ENCODE peak calls at places on chromosomes 1 and 21, in four cellular contexts. One of them, this sample, is unnamed.

GRCh38 chr1:39758556-39759435 is 12.4 kb downstream of the OXCT2 start:
- DNase-seq in K562: no peak
- DNase-seq in SK-N-SH: no peak
- DNase-seq in HCT116: no peak
- DNase-seq in this sample: no peak

GRCh38 chr21:17613242-17613676 is 558 bp upstream of the BTG3 start:
- DNase-seq in K562: no peak
- DNase-seq in SK-N-SH: no peak
- DNase-seq in HCT116: no peak
- DNase-seq in this sample: no peak

GRCh38 chr21:42538479-42539275 is 25.0 kb downstream of the SLC37A1 start:
- DNase-seq in K562: no peak
- DNase-seq in SK-N-SH: no peak
- DNase-seq in HCT116: no peak
- DNase-seq in this sample: no peak

GRCh38 chr1:1123581-1124507 is 8.0 kb upstream of the C1orf159 start:
- DNase-seq in K562: no peak
- DNase-seq in SK-N-SH: no peak
- DNase-seq in HCT116: no peak
- DNase-seq in this sample: no peak

GRCh38 chr1:220791287-220791686 is 4.6 kb downstream of the MTARC1 start:
- DNase-seq in K562: no peak
- DNase-seq in SK-N-SH: peak; percentile 32
- DNase-seq in HCT116: no peak
- DNase-seq in this sample: no peak

GRCh38 chr1:35505911-35506798 is 51.0 kb downstream of the KIAA0319L start:
- DNase-seq in K562: peak; percentile 65
- DNase-seq in SK-N-SH: peak; percentile 39
- DNase-seq in HCT116: peak; percentile 13
- DNase-seq in this sample: no peak

GRCh38 chr1:178532392-178532791 is 19.5 kb downstream of the TEX35 start:
- DNase-seq in K562: peak; percentile 89
- DNase-seq in SK-N-SH: peak; percentile 84
- DNase-seq in HCT116: peak; percentile 68
- DNase-seq in this sample: peak; percentile 57

GRCh38 chr1:209405183-209405823 is 178.2 kb upstream of the CAMK1G start:
- DNase-seq in K562: no peak
- DNase-seq in SK-N-SH: no peak
- DNase-seq in HCT116: no peak
- DNase-seq in this sample: no peak

GRCh38 chr1:101005871-101006270 is 19.7 kb downstream of the DPH5 start:
- DNase-seq in K562: no peak
- DNase-seq in SK-N-SH: no peak
- DNase-seq in HCT116: no peak
- DNase-seq in this sample: no peak

GRCh38 chr1:21289127-21289526 is 1.1 kb downstream of the ECE1 start:
- DNase-seq in K562: no peak
- DNase-seq in SK-N-SH: no peak
- DNase-seq in HCT116: no peak
- DNase-seq in this sample: no peak

GRCh38 chr1:183543619-183544204 is 46.5 kb downstream of the NCF2 start:
- DNase-seq in K562: peak; percentile 27
- DNase-seq in SK-N-SH: peak; percentile 48
- DNase-seq in HCT116: peak; percentile 23
- DNase-seq in this sample: peak; percentile 50

GRCh38 chr1:48931571-48932251 is 155.0 kb upstream of the BEND5 start:
- DNase-seq in K562: no peak
- DNase-seq in SK-N-SH: no peak
- DNase-seq in HCT116: no peak
- DNase-seq in this sample: no peak

GRCh38 chr1:15066191-15066590 is 87.4 kb upstream of the TMEM51 start:
- DNase-seq in K562: no peak
- DNase-seq in SK-N-SH: no peak
- DNase-seq in HCT116: no peak
- DNase-seq in this sample: no peak

GRCh38 chr1:45880930-45881329 is 77.5 kb downstream of the MAST2 start:
- DNase-seq in K562: no peak
- DNase-seq in SK-N-SH: no peak
- DNase-seq in HCT116: no peak
- DNase-seq in this sample: no peak

GRCh38 chr1:60746278-60746761 is 336.0 kb upstream of the NFIA start:
- DNase-seq in K562: no peak
- DNase-seq in SK-N-SH: peak; percentile 70
- DNase-seq in HCT116: no peak
- DNase-seq in this sample: no peak

GRCh38 chr1:212945056-212945455 is 5.3 kb upstream of the VASH2 start:
- DNase-seq in K562: no peak
- DNase-seq in SK-N-SH: no peak
- DNase-seq in HCT116: no peak
- DNase-seq in this sample: no peak

GRCh38 chr1:173383341-173383740 is 93.8 kb upstream of the PRDX6 start:
- DNase-seq in K562: no peak
- DNase-seq in SK-N-SH: no peak
- DNase-seq in HCT116: no peak
- DNase-seq in this sample: no peak

GRCh38 chr1:62625415-62625814 is 28.1 kb downstream of the ANGPTL3 start:
- DNase-seq in K562: no peak
- DNase-seq in SK-N-SH: no peak
- DNase-seq in HCT116: no peak
- DNase-seq in this sample: no peak

GRCh38 chr1:226903819-226904710 is 33.6 kb downstream of the PSEN2 start:
- DNase-seq in K562: no peak
- DNase-seq in SK-N-SH: no peak
- DNase-seq in HCT116: no peak
- DNase-seq in this sample: no peak

GRCh38 chr1:202565890-202566289 is 144.4 kb downstream of the SYT2 start:
- DNase-seq in K562: no peak
- DNase-seq in SK-N-SH: no peak
- DNase-seq in HCT116: no peak
- DNase-seq in this sample: no peak

GRCh38 chr1:25109527-25109926 is 122.8 kb downstream of the SYF2 start:
- DNase-seq in K562: peak; percentile 43
- DNase-seq in SK-N-SH: no peak
- DNase-seq in HCT116: no peak
- DNase-seq in this sample: no peak

GRCh38 chr1:224540535-224540934 is 75.6 kb upstream of the CNIH3 start:
- DNase-seq in K562: no peak
- DNase-seq in SK-N-SH: no peak
- DNase-seq in HCT116: no peak
- DNase-seq in this sample: no peak

GRCh38 chr1:157438236-157439012 is 113.9 kb downstream of the FCRL5 start:
- DNase-seq in K562: no peak
- DNase-seq in SK-N-SH: no peak
- DNase-seq in HCT116: no peak
- DNase-seq in this sample: no peak

GRCh38 chr1:214604543-214604942 is 1.5 kb downstream of the CENPF start:
- DNase-seq in K562: no peak
- DNase-seq in SK-N-SH: peak; percentile 29
- DNase-seq in HCT116: no peak
- DNase-seq in this sample: peak; percentile 43

GRCh38 chr1:214124915-214125314 is 137.1 kb downstream of the PROX1 start:
- DNase-seq in K562: no peak
- DNase-seq in SK-N-SH: no peak
- DNase-seq in HCT116: no peak
- DNase-seq in this sample: peak; percentile 40

GRCh38 chr1:22796642-22797041 is 86.0 kb downstream of the EPHB2 start:
- DNase-seq in K562: no peak
- DNase-seq in SK-N-SH: no peak
- DNase-seq in HCT116: no peak
- DNase-seq in this sample: no peak

GRCh38 chr1:24540906-24541710 is 14.8 kb upstream of the NCMAP start:
- DNase-seq in K562: no peak
- DNase-seq in SK-N-SH: no peak
- DNase-seq in HCT116: no peak
- DNase-seq in this sample: peak; percentile 91

GRCh38 chr1:67355745-67356424 is 48.2 kb downstream of the IL12RB2 start:
- DNase-seq in K562: peak; percentile 78
- DNase-seq in SK-N-SH: no peak
- DNase-seq in HCT116: no peak
- DNase-seq in this sample: no peak

GRCh38 chr1:83110156-83110555 is 888.8 kb downstream of the TTLL7 start:
- DNase-seq in K562: no peak
- DNase-seq in SK-N-SH: no peak
- DNase-seq in HCT116: no peak
- DNase-seq in this sample: no peak

GRCh38 chr21:42031816-42032215 is 21.7 kb upstream of the ZBTB21 start:
- DNase-seq in K562: no peak
- DNase-seq in SK-N-SH: no peak
- DNase-seq in HCT116: no peak
- DNase-seq in this sample: no peak

GRCh38 chr1:107057197-107058133 is 991 bp downstream of the PRMT6 start:
- DNase-seq in K562: peak; percentile 70
- DNase-seq in SK-N-SH: peak; percentile 78
- DNase-seq in HCT116: no peak
- DNase-seq in this sample: peak; percentile 6

GRCh38 chr1:183544598-183545297 is 45.5 kb downstream of the NCF2 start:
- DNase-seq in K562: no peak
- DNase-seq in SK-N-SH: no peak
- DNase-seq in HCT116: no peak
- DNase-seq in this sample: no peak

GRCh38 chr21:38853421-38853919 is 47.7 kb downstream of the ETS2 start:
- DNase-seq in K562: no peak
- DNase-seq in SK-N-SH: no peak
- DNase-seq in HCT116: peak; percentile 64
- DNase-seq in this sample: peak; percentile 30

GRCh38 chr1:29426701-29427279 is 190.5 kb downstream of the PTPRU start:
- DNase-seq in K562: no peak
- DNase-seq in SK-N-SH: peak; percentile 65
- DNase-seq in HCT116: no peak
- DNase-seq in this sample: no peak

GRCh38 chr1:31694910-31695300 is 8.9 kb downstream of the COL16A1 start:
- DNase-seq in K562: no peak
- DNase-seq in SK-N-SH: no peak
- DNase-seq in HCT116: no peak
- DNase-seq in this sample: no peak

GRCh38 chr21:24272527-24272938 is 1334.7 kb downstream of the MRPL39 start:
- DNase-seq in K562: peak; percentile 79
- DNase-seq in SK-N-SH: no peak
- DNase-seq in HCT116: no peak
- DNase-seq in this sample: no peak

GRCh38 chr1:24416666-24417391 is 1.2 kb downstream of the NIPAL3 start:
- DNase-seq in K562: peak; percentile 53
- DNase-seq in SK-N-SH: no peak
- DNase-seq in HCT116: no peak
- DNase-seq in this sample: peak; percentile 48

GRCh38 chr1:3553940-3554223 is 57.4 kb downstream of the MEGF6 start:
- DNase-seq in K562: no peak
- DNase-seq in SK-N-SH: no peak
- DNase-seq in HCT116: no peak
- DNase-seq in this sample: no peak

GRCh38 chr1:41435570-41436178 is 48.8 kb downstream of the EDN2 start:
- DNase-seq in K562: no peak
- DNase-seq in SK-N-SH: peak; percentile 77
- DNase-seq in HCT116: no peak
- DNase-seq in this sample: no peak
- TF ChIP-seq ELF1 in K562: no peak
- TF ChIP-seq ELF1 in SK-N-SH: no peak
- TF ChIP-seq ELF1 in HCT116: no peak
- TF ChIP-seq ELF1 in this sample: no peak

GRCh38 chr1:206059354-206059915 is 6.5 kb downstream of the RHEX start:
- DNase-seq in K562: no peak
- DNase-seq in SK-N-SH: no peak
- DNase-seq in HCT116: no peak
- DNase-seq in this sample: no peak
- H3K79me2 ChIP-seq in K562: no peaks in the 10 kb centered on the region
- H3K79me2 ChIP-seq in SK-N-SH: no peaks in the 10 kb centered on the region
- H3K79me2 ChIP-seq in HCT116: no peaks in the 10 kb centered on the region
- H3K79me2 ChIP-seq in this sample: peaks cover 33% of the 10 kb centered on the region

GRCh38 chr1:230159580-230159979 is 92.5 kb downstream of the GALNT2 start:
- DNase-seq in K562: no peak
- DNase-seq in SK-N-SH: no peak
- DNase-seq in HCT116: no peak
- DNase-seq in this sample: peak; percentile 21
- TF ChIP-seq REST in K562: no peak
- TF ChIP-seq REST in SK-N-SH: no peak
- TF ChIP-seq REST in HCT116: no peak
- TF ChIP-seq REST in this sample: no peak

GRCh38 chr1:114610546-114611245 is 29.3 kb upstream of the BCAS2 start:
- DNase-seq in K562: no peak
- DNase-seq in SK-N-SH: no peak
- DNase-seq in HCT116: no peak
- DNase-seq in this sample: no peak

GRCh38 chr1:114607223-114607622 is 25.8 kb upstream of the BCAS2 start:
- DNase-seq in K562: no peak
- DNase-seq in SK-N-SH: no peak
- DNase-seq in HCT116: no peak
- DNase-seq in this sample: no peak

GRCh38 chr1:114609826-114610225 is 28.4 kb upstream of the BCAS2 start:
- DNase-seq in K562: no peak
- DNase-seq in SK-N-SH: no peak
- DNase-seq in HCT116: no peak
- DNase-seq in this sample: no peak
- TF ChIP-seq ELF1 in K562: no peak
- TF ChIP-seq ELF1 in SK-N-SH: no peak
- TF ChIP-seq ELF1 in HCT116: no peak
- TF ChIP-seq ELF1 in this sample: no peak

GRCh38 chr1:85555867-85556577 is 24.5 kb upstream of the CCN1 start:
- DNase-seq in K562: no peak
- DNase-seq in SK-N-SH: no peak
- DNase-seq in HCT116: no peak
- DNase-seq in this sample: no peak
- H3K79me2 ChIP-seq in K562: no peaks in the 10 kb centered on the region
- H3K79me2 ChIP-seq in SK-N-SH: peaks cover 97% of the 10 kb centered on the region
- H3K79me2 ChIP-seq in HCT116: no peaks in the 10 kb centered on the region
- H3K79me2 ChIP-seq in this sample: no peaks in the 10 kb centered on the region

DNA sequence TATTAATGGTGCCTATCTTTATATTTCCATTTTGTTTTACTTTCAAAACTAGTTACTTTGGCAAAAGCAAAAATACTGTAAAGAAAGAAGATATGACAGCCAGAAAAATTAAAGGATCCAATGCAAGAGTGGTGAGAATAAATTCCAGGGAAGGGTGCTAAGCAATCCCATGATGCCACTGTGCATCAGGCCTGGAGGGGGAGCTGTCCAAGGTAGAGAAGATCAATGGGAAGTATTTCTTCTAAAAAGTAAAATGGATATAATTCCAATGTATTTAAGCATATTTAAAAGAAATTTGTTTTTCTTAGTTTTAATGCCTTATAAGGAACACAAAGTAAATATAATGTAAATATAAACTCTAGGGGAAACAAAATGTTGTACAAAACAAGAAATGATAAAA is 1382.2 kb upstream of the B3GALT2 start:
- DNase-seq in K562: no peak
- DNase-seq in SK-N-SH: no peak
- DNase-seq in HCT116: no peak
- DNase-seq in this sample: no peak
- TF ChIP-seq REST in K562: no peak
- TF ChIP-seq REST in SK-N-SH: peak; percentile 91
- TF ChIP-seq REST in HCT116: peak; percentile 79
- TF ChIP-seq REST in this sample: peak; percentile 16